ENCODE peak calls at places on chromosomes 11 and 22, in five cellular contexts. U is K562, E is GM12878, H is HCT116, Z is HepG2. K is an unnamed sample.

GRCh38 chr11:13337986-13338436 is 60.4 kb downstream of the BMAL1 start:
- DNase-seq in U (no peak), E (no peak), H (no peak), Z (no peak), K (no peak)

GRCh38 chr11:63537293-63538101 is 889 bp downstream of the PLAAT4 start:
- DNase-seq in U (peak), E (no peak), H (no peak), Z (no peak), K (no peak)

GRCh38 chr22:41021655-41022454 is 70.5 kb upstream of the EP300 start:
- DNase-seq in U (peak), E (no peak), H (peak), Z (peak), K (peak)

GRCh38 chr11:80167766-80168165 is 726.9 kb upstream of the TENM4 start:
- DNase-seq in U (no peak), E (no peak), H (no peak), Z (no peak), K (no peak)

GRCh38 chr11:101477926-101478325 is 105.9 kb downstream of the TRPC6 start:
- DNase-seq in U (no peak), E (no peak), H (no peak), Z (no peak), K (no peak)

GRCh38 chr11:12235945-12236743 is 125.8 kb downstream of the MICAL2 start:
- DNase-seq in U (peak), E (peak), H (peak), Z (peak), K (peak)

GRCh38 chr11:68342459-68343158 is 30.2 kb downstream of the LRP5 start:
- DNase-seq in U (no peak), E (no peak), H (peak), Z (no peak), K (peak)

GRCh38 chr11:68680541-68681231 is 3.7 kb upstream of the GAL start:
- DNase-seq in U (no peak), E (no peak), H (no peak), Z (no peak), K (no peak)

GRCh38 chr11:121368504-121368903 is 75.9 kb downstream of the SC5D start:
- DNase-seq in U (no peak), E (peak), H (no peak), Z (no peak), K (no peak)

GRCh38 chr11:67022341-67022933 is 497 bp upstream of the SYT12 start:
- DNase-seq in U (no peak), E (no peak), H (peak), Z (no peak), K (peak)

GRCh38 chr22:41469218-41469851 is 418 bp downstream of the ACO2 start:
- DNase-seq in U (peak), E (no peak), H (no peak), Z (no peak), K (no peak)

GRCh38 chr11:126434950-126435335 is 79.5 kb downstream of the ST3GAL4 start:
- DNase-seq in U (peak), E (no peak), H (no peak), Z (no peak), K (peak)

GRCh38 chr22:38866399-38867123 is 5.5 kb downstream of the CBX6 start:
- DNase-seq in U (no peak), E (no peak), H (no peak), Z (no peak), K (no peak)

GRCh38 chr11:130442728-130443127 is 5.7 kb upstream of the ADAMTS15 start:
- DNase-seq in U (no peak), E (no peak), H (no peak), Z (no peak), K (no peak)

GRCh38 chr11:111077938-111078337 is 167.6 kb upstream of the POU2AF2 start:
- DNase-seq in U (no peak), E (no peak), H (no peak), Z (no peak), K (no peak)

GRCh38 chr11:22927793-22928192 is 67.5 kb upstream of the CCDC179 start:
- DNase-seq in U (no peak), E (no peak), H (no peak), Z (no peak), K (no peak)

GRCh38 chr11:86805873-86806310 is 5.5 kb downstream of the PRSS23 start:
- DNase-seq in U (no peak), E (peak), H (no peak), Z (no peak), K (no peak)
- TF ChIP-seq ZBTB33 in U (no peak), E (no peak), H (no peak), Z (no peak), K (no peak)

GRCh38 chr11:62125316-62125715 is 1.5 kb downstream of the INCENP start:
- DNase-seq in U (no peak), E (no peak), H (no peak), Z (no peak), K (peak)
- TF ChIP-seq ZBTB33 in U (no peak), E (no peak), H (no peak), Z (no peak), K (no peak)

GRCh38 chr11:72239296-72239848 is 4.6 kb downstream of the PHOX2A start:
- DNase-seq in U (no peak), E (no peak), H (no peak), Z (no peak), K (peak)
- TF ChIP-seq ZBTB33 in U (no peak), E (no peak), H (no peak), Z (no peak), K (no peak)

GRCh38 chr11:107018902-107019493 is 722 bp upstream of the GUCY1A2 start:
- DNase-seq in U (peak), E (no peak), H (no peak), Z (peak), K (peak)

GRCh38 chr11:107018274-107018901 is at the start of gene GUCY1A2:
- DNase-seq in U (no peak), E (no peak), H (no peak), Z (no peak), K (peak)

GRCh38 chr11:107017104-107017432 is 1.2 kb downstream of the GUCY1A2 start:
- DNase-seq in U (no peak), E (no peak), H (no peak), Z (no peak), K (no peak)

GRCh38 chr11:107014871-107015270 is 3.4 kb downstream of the GUCY1A2 start:
- DNase-seq in U (no peak), E (no peak), H (no peak), Z (no peak), K (no peak)

DNA sequence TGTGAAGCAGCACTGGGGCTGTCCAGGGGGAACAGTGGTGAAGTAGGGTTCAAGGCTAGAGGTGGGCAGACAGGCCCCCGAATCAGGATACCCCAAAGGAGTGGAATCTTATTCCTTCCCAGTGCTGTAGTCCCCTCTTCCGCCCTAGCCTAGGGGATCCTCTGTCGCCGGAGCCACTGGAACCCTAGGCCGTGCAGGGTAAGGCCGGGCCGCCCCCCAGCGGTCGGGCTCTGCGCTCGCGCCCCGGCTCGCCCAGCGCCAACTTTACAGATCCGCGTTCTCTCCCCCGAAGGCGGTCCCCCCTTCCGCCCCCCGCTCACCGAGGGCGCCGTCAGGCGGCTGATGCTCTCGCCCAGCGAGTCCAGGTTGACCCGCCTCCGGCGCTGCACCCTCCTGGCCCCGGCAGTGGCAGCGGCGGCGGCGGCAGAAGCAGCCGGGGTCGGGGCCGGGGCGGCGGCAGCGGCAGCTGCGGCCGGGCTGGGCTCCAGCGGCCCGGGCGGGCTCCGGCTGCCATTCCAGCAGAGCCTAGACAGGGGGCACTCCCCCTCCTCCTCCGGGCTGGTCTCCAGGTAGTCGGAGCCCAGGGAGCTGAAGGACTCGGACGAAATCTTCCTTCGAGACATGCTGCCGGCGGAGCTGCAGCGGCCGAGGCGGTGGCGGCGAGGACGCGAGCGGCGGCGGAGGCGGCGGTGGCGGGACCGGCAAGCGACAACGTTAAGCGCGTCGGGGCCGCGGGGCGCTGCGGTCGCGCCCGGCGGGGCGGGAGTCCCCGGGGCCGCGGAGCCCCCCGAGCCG is 646 bp downstream of the GUCY1A2 start:
- DNase-seq in U (peak), E (no peak), H (no peak), Z (peak), K (peak)
- TF ChIP-seq ZBTB33 in U (no peak), E (no peak), H (no peak), Z (no peak), K (no peak)

GRCh38 chr22:49815641-49816071 is 12.0 kb downstream of the BRD1 start:
- DNase-seq in U (no peak), E (peak), H (no peak), Z (no peak), K (no peak)

GRCh38 chr22:49811014-49811791 is 16.5 kb downstream of the BRD1 start:
- DNase-seq in U (no peak), E (no peak), H (no peak), Z (no peak), K (no peak)

GRCh38 chr22:49814856-49815255 is 12.8 kb downstream of the BRD1 start:
- DNase-seq in U (no peak), E (no peak), H (no peak), Z (no peak), K (no peak)

GRCh38 chr22:49812838-49813237 is 14.8 kb downstream of the BRD1 start:
- DNase-seq in U (no peak), E (no peak), H (no peak), Z (no peak), K (no peak)

DNA sequence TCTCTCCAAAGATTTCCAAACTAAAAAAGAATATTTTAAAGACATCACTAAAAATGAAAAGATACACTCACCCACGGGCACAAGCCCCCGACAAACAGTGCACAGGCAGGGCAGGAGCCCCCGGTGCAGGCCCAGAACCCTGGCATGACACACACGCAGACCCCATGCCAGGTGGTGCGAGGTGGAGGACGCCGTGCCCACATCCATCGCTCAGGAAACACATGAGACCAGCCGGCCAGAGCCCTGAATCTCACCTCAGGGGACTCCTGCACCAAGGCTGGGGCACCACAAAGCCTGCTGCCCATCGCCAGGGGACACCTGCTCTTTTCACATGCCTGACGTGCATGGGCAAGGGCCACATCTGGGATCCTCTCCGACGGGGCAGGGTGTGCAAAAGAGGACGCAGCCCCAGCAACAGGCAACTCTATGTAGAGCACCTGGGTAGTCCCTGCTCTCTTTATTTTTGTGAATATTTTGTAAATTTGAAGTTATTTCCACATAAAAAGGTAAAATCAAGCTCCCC is 13.4 kb downstream of the BRD1 start:
- DNase-seq in U (no peak), E (no peak), H (no peak), Z (no peak), K (no peak)
- TF ChIP-seq ZBTB33 in U (no peak), E (no peak), H (no peak), Z (no peak), K (no peak)

K was measured in SK-N-SH.